ENCODE peak calls at places on chromosomes 3 and 15, in nine cellular contexts. D, I, A, P, Y, N, X, F and H are unnamed samples.

GRCh38 chr3:66011098-66011655 is 27.5 kb downstream of the MAGI1 start:
- DNase-seq in P (no peak), A (no peak), Y (no peak), D (no peak), N (no peak), F (no peak), I (no peak), X (no peak), H (no peak)

GRCh38 chr3:53941945-53942344 is 50.3 kb upstream of the SELENOK start:
- DNase-seq in A (no peak), F (no peak), Y (no peak), X (no peak), P (no peak), N (no peak), D (no peak), I (no peak), H (no peak)

GRCh38 chr3:147943265-147943945 is 534.2 kb downstream of the ZIC1 start:
- DNase-seq in I (no peak), F (no peak), D (no peak), N (no peak), Y (no peak), P (no peak), A (no peak), X (no peak), H (no peak)

GRCh38 chr15:27165590-27165989 is 194.6 kb downstream of the GABRG3 start:
- DNase-seq in P (no peak), Y (no peak), X (no peak), I (no peak), D (no peak), A (no peak), N (no peak), F (no peak), H (no peak)

GRCh38 chr3:127135241-127136023 is 57.5 kb upstream of the PRR23E start:
- DNase-seq in X (no peak), A (no peak), I (no peak), P (no peak), Y (no peak), F (no peak), N (no peak), D (no peak), H (no peak)

GRCh38 chr3:126746395-126747177 is 42.5 kb downstream of the CHCHD6 start:
- DNase-seq in P (peak), F (no peak), X (no peak), D (no peak), N (peak), A (no peak), I (peak), Y (no peak), H (no peak)

GRCh38 chr15:78676424-78677110 is 35.6 kb upstream of the CHRNB4 start:
- DNase-seq in P (no peak), N (no peak), D (no peak), I (no peak), Y (no peak), A (no peak), F (no peak), X (no peak), H (no peak)

GRCh38 chr3:9231006-9231405 is 18.4 kb downstream of the SRGAP3 start:
- DNase-seq in X (no peak), P (no peak), D (no peak), N (no peak), I (no peak), A (no peak), F (no peak), Y (no peak), H (no peak)

GRCh38 chr15:62068787-62069170 is 2.0 kb downstream of the C2CD4A start:
- DNase-seq in N (no peak), A (no peak), F (no peak), P (no peak), I (no peak), Y (no peak), X (no peak), D (no peak), H (no peak)

GRCh38 chr3:150055332-150055731 is 84.6 kb upstream of the PFN2 start:
- DNase-seq in N (no peak), P (no peak), A (no peak), I (no peak), D (no peak), Y (no peak), X (no peak), F (no peak), H (no peak)

GRCh38 chr3:16132190-16132589 is 42.3 kb upstream of the GALNT15 start:
- DNase-seq in A (no peak), Y (no peak), F (no peak), N (no peak), D (no peak), I (no peak), P (no peak), X (no peak), H (no peak)